ENCODE peak calls at places on chromosomes 13 and 19, in eight cellular contexts. M is fibroblast of lung; T is dermis blood vessel endothelial cell; O is astrocyte of the spinal cord; G is COR-L47; C is stimulated activated CD4-positive, alpha-beta T cell treated with anti-CD3 and anti-CD28 coated beads, Interleukin-4, amount 100 ng/mL, for 48 hours; X is GM04503; A is GM18507. V is an unnamed sample.

GRCh38 chr13:61774903-61775302 is 359.3 kb upstream of the PCDH20 start:
- DNase-seq in M (no peak), T (no peak), O (no peak), G (no peak), C (no peak), X (no peak), A (no peak), V (no peak)

GRCh38 chr19:56147307-56147706 is 6.2 kb downstream of the ZNF444 start:
- DNase-seq in M (no peak), T (no peak), O (no peak), G (no peak), C (no peak), X (no peak), A (no peak), V (no peak)

GRCh38 chr19:11208526-11209471 is 11.5 kb upstream of the KANK2 start:
- DNase-seq in M (no peak), T (no peak), O (no peak), G (no peak), C (no peak), X (no peak), A (no peak), V (no peak)

GRCh38 chr19:29771708-29772415 is 39.9 kb upstream of the CCNE1 start:
- DNase-seq in M (peak), T (peak), O (peak), G (peak), C (peak), X (no peak), A (no peak), V (no peak)

GRCh38 chr13:77599351-77599750 is 63.8 kb downstream of the SCEL start:
- DNase-seq in M (no peak), T (no peak), O (peak), G (no peak), C (no peak), X (no peak), A (no peak), V (no peak)

GRCh38 chr13:98386632-98387031 is 190.3 kb downstream of the STK24 start:
- DNase-seq in M (no peak), T (no peak), O (no peak), G (peak), C (no peak), X (no peak), A (no peak), V (peak)

GRCh38 chr13:46134961-46135522 is 30.2 kb upstream of the CPB2 start:
- DNase-seq in M (peak), T (no peak), O (peak), G (no peak), C (no peak), X (no peak), A (no peak), V (peak)

GRCh38 chr13:100667894-100668293 is 6.7 kb downstream of the TMTC4 start:
- DNase-seq in M (no peak), T (no peak), O (peak), G (no peak), C (no peak), X (no peak), A (no peak), V (no peak)

GRCh38 chr13:24456396-24456795 is 56.2 kb downstream of the PARP4 start:
- DNase-seq in M (no peak), T (no peak), O (no peak), G (no peak), C (no peak), X (no peak), A (no peak), V (no peak)

GRCh38 chr19:46491975-46492682 is 3.5 kb downstream of the PNMA8B start:
- DNase-seq in M (no peak), T (no peak), O (no peak), G (no peak), C (no peak), X (no peak), A (no peak), V (no peak)

GRCh38 chr13:49877629-49878218 is 58.4 kb downstream of the SPRYD7 start:
- DNase-seq in M (peak), T (peak), O (peak), G (no peak), C (no peak), X (no peak), A (no peak), V (no peak)

GRCh38 chr19:13872695-13873389 is 4.1 kb upstream of the NANOS3 start:
- DNase-seq in M (no peak), T (peak), O (no peak), G (no peak), C (no peak), X (no peak), A (no peak), V (no peak)

GRCh38 chr19:15199652-15200574 is 882 bp downstream of the NOTCH3 start:
- DNase-seq in M (peak), T (no peak), O (no peak), G (no peak), C (no peak), X (no peak), A (no peak), V (peak)

GRCh38 chr19:2053601-2054389 is 2.8 kb upstream of the MKNK2 start:
- DNase-seq in M (no peak), T (peak), O (no peak), G (no peak), C (no peak), X (no peak), A (no peak), V (no peak)

GRCh38 chr13:78602561-78603239 is 652 bp downstream of the POU4F1 start:
- DNase-seq in M (no peak), T (no peak), O (no peak), G (no peak), C (no peak), X (no peak), A (no peak), V (no peak)

GRCh38 chr19:46896076-46896794 is 35.4 kb downstream of the ARHGAP35 start:
- DNase-seq in M (no peak), T (no peak), O (no peak), G (no peak), C (no peak), X (no peak), A (no peak), V (no peak)

GRCh38 chr13:42478531-42479156 is 95.3 kb upstream of the TNFSF11 start:
- DNase-seq in M (no peak), T (peak), O (peak), G (no peak), C (no peak), X (no peak), A (no peak), V (no peak)

GRCh38 chr13:95296326-95296939 is 4.8 kb downstream of the ABCC4 start:
- DNase-seq in M (no peak), T (peak), O (no peak), G (no peak), C (no peak), X (no peak), A (no peak), V (no peak)